ENCODE peak calls at places on chromosomes 2 and 18, in six cellular contexts. One of them, this sample, is unnamed.

GRCh38 chr18:23238651-23239349 is 103.5 kb downstream of the CABLES1 start:
- DNase-seq in sigmoid colon: no peak
- DNase-seq in transverse colon: no peak
- DNase-seq in HCT116: no peak
- DNase-seq in endothelial cell of umbilical vein: peak; percentile 62
- DNase-seq in prostate gland: no peak
- DNase-seq in this sample: no peak

GRCh38 chr18:57466307-57466706 is 31.1 kb downstream of the ONECUT2 start:
- DNase-seq in HCT116: no peak
- DNase-seq in transverse colon: no peak
- DNase-seq in prostate gland: no peak
- DNase-seq in sigmoid colon: no peak
- DNase-seq in endothelial cell of umbilical vein: no peak
- DNase-seq in this sample: no peak

GRCh38 chr2:113058998-113059960 is at the start of gene IL36RN:
- DNase-seq in prostate gland: no peak
- DNase-seq in transverse colon: no peak
- DNase-seq in sigmoid colon: no peak
- DNase-seq in endothelial cell of umbilical vein: no peak
- DNase-seq in HCT116: no peak
- DNase-seq in this sample: no peak

GRCh38 chr2:132936791-132937190 is 266.8 kb upstream of the LYPD1 start:
- DNase-seq in HCT116: no peak
- DNase-seq in endothelial cell of umbilical vein: no peak
- DNase-seq in sigmoid colon: no peak
- DNase-seq in prostate gland: no peak
- DNase-seq in transverse colon: no peak
- DNase-seq in this sample: no peak

GRCh38 chr2:44768438-44769236 is 172.9 kb upstream of the SIX3 start:
- DNase-seq in transverse colon: no peak
- DNase-seq in sigmoid colon: no peak
- DNase-seq in HCT116: no peak
- DNase-seq in endothelial cell of umbilical vein: peak; percentile 35
- DNase-seq in prostate gland: no peak
- DNase-seq in this sample: no peak

GRCh38 chr2:41141146-41141791 is 689.4 kb upstream of the SLC8A1 start:
- DNase-seq in endothelial cell of umbilical vein: no peak
- DNase-seq in transverse colon: no peak
- DNase-seq in HCT116: no peak
- DNase-seq in sigmoid colon: no peak
- DNase-seq in prostate gland: no peak
- DNase-seq in this sample: no peak

GRCh38 chr2:44326548-44327269 is 34.6 kb downstream of the PREPL start:
- DNase-seq in prostate gland: no peak
- DNase-seq in HCT116: no peak
- DNase-seq in sigmoid colon: no peak
- DNase-seq in transverse colon: no peak
- DNase-seq in endothelial cell of umbilical vein: no peak
- DNase-seq in this sample: no peak

GRCh38 chr2:217669831-217670230 is 333.0 kb downstream of the TNS1 start:
- DNase-seq in HCT116: no peak
- DNase-seq in endothelial cell of umbilical vein: no peak
- DNase-seq in transverse colon: no peak
- DNase-seq in prostate gland: no peak
- DNase-seq in sigmoid colon: no peak
- DNase-seq in this sample: no peak

GRCh38 chr18:76592981-76593381 is 97.9 kb upstream of the ZNF516 start:
- DNase-seq in HCT116: no peak
- DNase-seq in prostate gland: no peak
- DNase-seq in transverse colon: no peak
- DNase-seq in sigmoid colon: no peak
- DNase-seq in endothelial cell of umbilical vein: no peak
- DNase-seq in this sample: no peak

GRCh38 chr18:74742573-74742972 is 144.9 kb downstream of the ZNF407 start:
- DNase-seq in prostate gland: no peak
- DNase-seq in transverse colon: no peak
- DNase-seq in HCT116: no peak
- DNase-seq in sigmoid colon: no peak
- DNase-seq in endothelial cell of umbilical vein: no peak
- DNase-seq in this sample: no peak

GRCh38 chr2:208069186-208069585 is 43.9 kb upstream of the PLEKHM3 start:
- DNase-seq in sigmoid colon: no peak
- DNase-seq in transverse colon: no peak
- DNase-seq in HCT116: no peak
- DNase-seq in prostate gland: no peak
- DNase-seq in endothelial cell of umbilical vein: no peak
- DNase-seq in this sample: no peak

GRCh38 chr2:159516241-159516758 is 100.0 kb downstream of the BAZ2B start:
- DNase-seq in prostate gland: peak; percentile 21
- DNase-seq in sigmoid colon: no peak
- DNase-seq in transverse colon: peak; percentile 23
- DNase-seq in endothelial cell of umbilical vein: peak; percentile 77
- DNase-seq in HCT116: peak; percentile 78
- DNase-seq in this sample: peak; percentile 11

GRCh38 chr2:31349684-31350083 is 64.9 kb downstream of the XDH start:
- DNase-seq in HCT116: no peak
- DNase-seq in endothelial cell of umbilical vein: no peak
- DNase-seq in prostate gland: no peak
- DNase-seq in transverse colon: no peak
- DNase-seq in sigmoid colon: no peak
- DNase-seq in this sample: no peak

GRCh38 chr2:240464514-240465241 is 29.2 kb downstream of the GPC1 start:
- DNase-seq in sigmoid colon: peak; percentile 53
- DNase-seq in HCT116: no peak
- DNase-seq in prostate gland: peak; percentile 3
- DNase-seq in transverse colon: no peak
- DNase-seq in endothelial cell of umbilical vein: no peak
- DNase-seq in this sample: no peak

GRCh38 chr2:223835701-223836532 is 1.5 kb downstream of the AP1S3 start:
- DNase-seq in endothelial cell of umbilical vein: no peak
- DNase-seq in HCT116: no peak
- DNase-seq in prostate gland: no peak
- DNase-seq in sigmoid colon: no peak
- DNase-seq in transverse colon: peak; percentile 31
- DNase-seq in this sample: peak; percentile 60

GRCh38 chr2:149080964-149081363 is 42.5 kb downstream of the LYPD6B start:
- DNase-seq in transverse colon: no peak
- DNase-seq in sigmoid colon: no peak
- DNase-seq in prostate gland: no peak
- DNase-seq in HCT116: no peak
- DNase-seq in endothelial cell of umbilical vein: no peak
- DNase-seq in this sample: no peak

GRCh38 chr18:23573948-23574431 is 12.3 kb downstream of the NPC1 start:
- DNase-seq in prostate gland: no peak
- DNase-seq in sigmoid colon: no peak
- DNase-seq in transverse colon: no peak
- DNase-seq in endothelial cell of umbilical vein: peak; percentile 25
- DNase-seq in HCT116: no peak
- DNase-seq in this sample: no peak

GRCh38 chr2:224650815-224651439 is 65.2 kb downstream of the CCDC195 start:
- DNase-seq in transverse colon: no peak
- DNase-seq in endothelial cell of umbilical vein: peak; percentile 61
- DNase-seq in HCT116: peak; percentile 53
- DNase-seq in prostate gland: peak; percentile 28
- DNase-seq in sigmoid colon: no peak
- DNase-seq in this sample: no peak

GRCh38 chr2:64023485-64024258 is 4.4 kb upstream of the VPS54 start:
- DNase-seq in sigmoid colon: no peak
- DNase-seq in endothelial cell of umbilical vein: no peak
- DNase-seq in HCT116: no peak
- DNase-seq in transverse colon: no peak
- DNase-seq in prostate gland: no peak
- DNase-seq in this sample: no peak

GRCh38 chr2:234550056-234550455 is 53.2 kb upstream of the ARL4C start:
- DNase-seq in endothelial cell of umbilical vein: no peak
- DNase-seq in sigmoid colon: no peak
- DNase-seq in prostate gland: no peak
- DNase-seq in HCT116: no peak
- DNase-seq in transverse colon: no peak
- DNase-seq in this sample: no peak

GRCh38 chr2:9262671-9263171 is 56.1 kb downstream of the ASAP2 start:
- DNase-seq in HCT116: no peak
- DNase-seq in transverse colon: no peak
- DNase-seq in sigmoid colon: no peak
- DNase-seq in endothelial cell of umbilical vein: peak; percentile 95
- DNase-seq in prostate gland: no peak
- DNase-seq in this sample: no peak

GRCh38 chr18:394997-395383 is 105.5 kb downstream of the COLEC12 start:
- DNase-seq in sigmoid colon: peak; percentile 77
- DNase-seq in HCT116: no peak
- DNase-seq in prostate gland: no peak
- DNase-seq in endothelial cell of umbilical vein: peak; percentile 47
- DNase-seq in transverse colon: no peak
- DNase-seq in this sample: no peak

GRCh38 chr2:21020668-21021288 is 23.1 kb downstream of the APOB start:
- DNase-seq in transverse colon: no peak
- DNase-seq in HCT116: no peak
- DNase-seq in prostate gland: no peak
- DNase-seq in sigmoid colon: no peak
- DNase-seq in endothelial cell of umbilical vein: no peak
- DNase-seq in this sample: no peak
- TF ChIP-seq POLR2AphosphoS5 in transverse colon: no peak
- TF ChIP-seq POLR2AphosphoS5 in HCT116: no peak
- TF ChIP-seq POLR2AphosphoS5 in prostate gland: no peak
- TF ChIP-seq POLR2AphosphoS5 in sigmoid colon: no peak
- TF ChIP-seq POLR2AphosphoS5 in endothelial cell of umbilical vein: no peak
- TF ChIP-seq POLR2AphosphoS5 in this sample: no peak

GRCh38 chr18:61589053-61589723 is 256.0 kb downstream of the CDH20 start:
- DNase-seq in sigmoid colon: no peak
- DNase-seq in endothelial cell of umbilical vein: no peak
- DNase-seq in transverse colon: no peak
- DNase-seq in HCT116: no peak
- DNase-seq in prostate gland: no peak
- DNase-seq in this sample: no peak
- TF ChIP-seq POLR2AphosphoS5 in sigmoid colon: no peak
- TF ChIP-seq POLR2AphosphoS5 in endothelial cell of umbilical vein: no peak
- TF ChIP-seq POLR2AphosphoS5 in transverse colon: no peak
- TF ChIP-seq POLR2AphosphoS5 in HCT116: no peak
- TF ChIP-seq POLR2AphosphoS5 in prostate gland: no peak
- TF ChIP-seq POLR2AphosphoS5 in this sample: no peak

DNA sequence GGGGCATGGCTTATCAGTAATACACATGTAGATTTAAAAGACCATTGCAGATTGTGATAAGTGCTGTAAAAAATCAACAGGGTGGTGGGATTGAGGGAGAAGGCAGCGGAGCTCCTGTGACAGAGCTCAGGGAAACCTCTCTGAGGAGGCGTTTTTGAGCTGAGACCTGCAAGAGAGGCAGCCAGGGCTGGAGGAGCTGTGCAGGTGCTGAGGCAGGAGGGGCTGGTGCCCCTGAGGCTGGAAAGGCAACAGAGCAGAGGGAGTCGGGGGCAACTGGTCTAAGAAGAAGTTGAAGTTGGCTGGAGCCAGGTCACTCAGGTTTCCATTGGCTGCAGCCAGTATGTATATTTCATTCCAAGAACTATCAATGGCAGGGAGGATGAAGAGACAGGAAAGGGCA is 47.6 kb downstream of the KLHL29 start:
- DNase-seq in endothelial cell of umbilical vein: no peak
- DNase-seq in sigmoid colon: no peak
- DNase-seq in prostate gland: no peak
- DNase-seq in transverse colon: no peak
- DNase-seq in HCT116: no peak
- DNase-seq in this sample: no peak
- TF ChIP-seq POLR2AphosphoS5 in endothelial cell of umbilical vein: no peak
- TF ChIP-seq POLR2AphosphoS5 in sigmoid colon: no peak
- TF ChIP-seq POLR2AphosphoS5 in prostate gland: no peak
- TF ChIP-seq POLR2AphosphoS5 in transverse colon: no peak
- TF ChIP-seq POLR2AphosphoS5 in HCT116: no peak
- TF ChIP-seq POLR2AphosphoS5 in this sample: no peak

GRCh38 chr2:179031731-179032408 is 18.1 kb downstream of the CCDC141 start:
- DNase-seq in transverse colon: no peak
- DNase-seq in endothelial cell of umbilical vein: no peak
- DNase-seq in HCT116: no peak
- DNase-seq in sigmoid colon: no peak
- DNase-seq in prostate gland: no peak
- DNase-seq in this sample: no peak
- TF ChIP-seq POLR2AphosphoS5 in transverse colon: no peak
- TF ChIP-seq POLR2AphosphoS5 in endothelial cell of umbilical vein: no peak
- TF ChIP-seq POLR2AphosphoS5 in HCT116: no peak
- TF ChIP-seq POLR2AphosphoS5 in sigmoid colon: no peak
- TF ChIP-seq POLR2AphosphoS5 in prostate gland: no peak
- TF ChIP-seq POLR2AphosphoS5 in this sample: no peak

GRCh38 chr2:30331869-30332268 is 100.5 kb downstream of the LBH start:
- DNase-seq in prostate gland: no peak
- DNase-seq in endothelial cell of umbilical vein: no peak
- DNase-seq in HCT116: no peak
- DNase-seq in sigmoid colon: no peak
- DNase-seq in transverse colon: no peak
- DNase-seq in this sample: no peak
- TF ChIP-seq POLR2AphosphoS5 in prostate gland: no peak
- TF ChIP-seq POLR2AphosphoS5 in endothelial cell of umbilical vein: no peak
- TF ChIP-seq POLR2AphosphoS5 in HCT116: no peak
- TF ChIP-seq POLR2AphosphoS5 in sigmoid colon: no peak
- TF ChIP-seq POLR2AphosphoS5 in transverse colon: no peak
- TF ChIP-seq POLR2AphosphoS5 in this sample: no peak

GRCh38 chr18:70280007-70280925 is 8.6 kb upstream of the SOCS6 start:
- DNase-seq in transverse colon: no peak
- DNase-seq in HCT116: peak; percentile 88
- DNase-seq in endothelial cell of umbilical vein: peak; percentile 48
- DNase-seq in sigmoid colon: no peak
- DNase-seq in prostate gland: no peak
- DNase-seq in this sample: no peak
- TF ChIP-seq POLR2AphosphoS5 in transverse colon: no peak
- TF ChIP-seq POLR2AphosphoS5 in HCT116: peak; percentile 62
- TF ChIP-seq POLR2AphosphoS5 in endothelial cell of umbilical vein: no peak
- TF ChIP-seq POLR2AphosphoS5 in sigmoid colon: no peak
- TF ChIP-seq POLR2AphosphoS5 in prostate gland: no peak
- TF ChIP-seq POLR2AphosphoS5 in this sample: no peak